ENCODE peak calls at places on chromosomes 12 and 14, in four cellular contexts. J is transverse colon, C is GM18507, M is neural progenitor cell. B is an unnamed sample.

GRCh38 chr12:64007853-64008252 is 163.4 kb downstream of the SRGAP1 start:
- DNase-seq in M (no peak), J (no peak), C (no peak), B (no peak)

GRCh38 chr12:96015672-96016071 is 19.5 kb upstream of the HAL start:
- DNase-seq in J (no peak), C (no peak), M (peak; percentile 36), B (peak; percentile 85)

GRCh38 chr12:21453312-21453852 is 15.9 kb downstream of the PYROXD1 start:
- DNase-seq in J (no peak), C (no peak), M (no peak), B (no peak)

GRCh38 chr14:72433511-72433910 is 460.4 kb downstream of the DPF3 start:
- DNase-seq in J (no peak), M (no peak), C (no peak), B (no peak)

GRCh38 chr12:121279507-121279915 is 17.0 kb downstream of the CAMKK2 start:
- DNase-seq in C (no peak), J (peak; percentile 23), M (no peak), B (peak; percentile 76)

GRCh38 chr14:70663707-70664179 is 22.0 kb downstream of the TTC9 start:
- DNase-seq in J (peak; percentile 26), C (no peak), M (no peak), B (no peak)

GRCh38 chr14:25231006-25231405 is 181.1 kb upstream of the STXBP6 start:
- DNase-seq in C (no peak), M (no peak), J (no peak), B (no peak)

GRCh38 chr14:100449225-100449987 is 126.3 kb downstream of the SLC25A47 start:
- DNase-seq in J (no peak), C (no peak), M (no peak), B (peak; percentile 45)

GRCh38 chr12:108649668-108650067 is 16.0 kb upstream of the SELPLG start:
- DNase-seq in C (no peak), M (no peak), J (no peak), B (peak; percentile 36)

GRCh38 chr12:58888131-58888783 is 32.0 kb downstream of the LRIG3 start:
- DNase-seq in M (no peak), J (no peak), C (no peak), B (no peak)

GRCh38 chr12:94134226-94134795 is 14.1 kb upstream of the PLXNC1 start:
- DNase-seq in C (no peak), M (peak; percentile 59), J (no peak), B (peak; percentile 58)

GRCh38 chr12:88579941-88580871 is at the start of gene KITLG:
- DNase-seq in C (no peak), J (peak; percentile 89), M (peak; percentile 93), B (peak; percentile 97)

GRCh38 chr14:69719501-69719951 is 47.4 kb upstream of the SRSF5 start:
- DNase-seq in J (peak; percentile 37), M (peak; percentile 55), C (no peak), B (peak; percentile 64)

GRCh38 chr12:94777936-94778335 is 127.6 kb upstream of the TMCC3 start:
- DNase-seq in M (no peak), C (no peak), J (no peak), B (no peak)

GRCh38 chr12:96502477-96502876 is 13.1 kb downstream of the CFAP54 start:
- DNase-seq in J (peak; percentile 27), M (no peak), C (no peak), B (no peak)

GRCh38 chr14:23056257-23056955 is 914 bp downstream of the CDH24 start:
- DNase-seq in M (peak; percentile 87), C (peak; percentile 66), J (peak; percentile 80), B (peak; percentile 94)

GRCh38 chr12:113299619-113300237 is 35.2 kb downstream of the SLC8B1 start:
- DNase-seq in C (no peak), M (peak; percentile 68), J (peak; percentile 30), B (peak; percentile 95)

GRCh38 chr12:915090-915489 is 34.4 kb downstream of the RAD52 start:
- DNase-seq in C (no peak), M (no peak), J (no peak), B (peak; percentile 65)

GRCh38 chr12:11944321-11944720 is 126.4 kb upstream of the BCL2L14 start:
- DNase-seq in C (no peak), M (no peak), J (no peak), B (no peak)

GRCh38 chr14:24198845-24199524 is 3.7 kb upstream of the TM9SF1 start:
- DNase-seq in C (no peak), J (no peak), M (no peak), B (no peak)

GRCh38 chr14:20986811-20987210 is 3.0 kb upstream of the METTL17 start:
- DNase-seq in M (no peak), J (no peak), C (no peak), B (no peak)

GRCh38 chr14:69043598-69044267 is 64.6 kb upstream of the ACTN1 start:
- DNase-seq in C (no peak), J (no peak), M (no peak), B (no peak)

GRCh38 chr14:104876251-104876699 is 11.2 kb downstream of the CEP170B start:
- DNase-seq in C (peak; percentile 55), M (peak; percentile 40), J (no peak), B (peak; percentile 95)

GRCh38 chr12:74903522-74903921 is 306.1 kb downstream of the KCNC2 start:
- DNase-seq in C (no peak), J (no peak), M (peak; percentile 61), B (peak; percentile 83)

GRCh38 chr14:79325557-79325956 is 885.7 kb downstream of the DIO2 start:
- DNase-seq in J (no peak), M (no peak), C (no peak), B (no peak)

GRCh38 chr14:100649173-100649519 is 61.9 kb upstream of the BEGAIN start:
- DNase-seq in J (no peak), C (no peak), M (no peak), B (no peak)

GRCh38 chr12:6563448-6564050 is 4.5 kb downstream of the NOP2 start:
- DNase-seq in M (peak; percentile 73), J (peak; percentile 72), C (no peak), B (peak; percentile 93)

GRCh38 chr12:45989277-45989856 is 1.0 kb downstream of the SCAF11 start:
- DNase-seq in J (no peak), M (no peak), C (no peak), B (no peak)

GRCh38 chr12:132078190-132078589 is 65.9 kb downstream of the DDX51 start:
- DNase-seq in M (no peak), J (no peak), C (no peak), B (no peak)

GRCh38 chr12:54033106-54033979 is 493 bp downstream of the HOXC5 start:
- DNase-seq in M (peak; percentile 56), J (no peak), C (no peak), B (peak; percentile 78)

GRCh38 chr12:15323530-15323929 is 1.2 kb downstream of the PTPRO start:
- DNase-seq in M (no peak), C (no peak), J (no peak), B (no peak)

GRCh38 chr14:59200214-59200613 is 11.7 kb downstream of the DAAM1 start:
- DNase-seq in C (no peak), J (no peak), M (no peak), B (no peak)

GRCh38 chr14:23601845-23602180 is 23.2 kb upstream of the JPH4 start:
- DNase-seq in C (no peak), J (no peak), M (no peak), B (no peak)

GRCh38 chr14:67269338-67270060 is 28.3 kb downstream of the PALS1 start:
- DNase-seq in J (no peak), M (peak; percentile 62), C (no peak), B (no peak)

GRCh38 chr12:2145433-2145832 is 92.6 kb downstream of the CACNA1C start:
- DNase-seq in C (no peak), J (no peak), M (no peak), B (no peak)

GRCh38 chr12:125193798-125194562 is 128.7 kb downstream of the AACS start:
- DNase-seq in M (peak; percentile 63), C (no peak), J (no peak), B (peak; percentile 83)

GRCh38 chr12:127108360-127109215 is 1158.4 kb upstream of the TMEM132C start:
- DNase-seq in C (peak; percentile 12), M (peak; percentile 74), J (peak; percentile 44), B (peak; percentile 92)

GRCh38 chr14:83548061-83548839 is 1981.7 kb upstream of the FLRT2 start:
- DNase-seq in C (no peak), J (no peak), M (peak; percentile 2), B (no peak)

GRCh38 chr14:40757376-40757775 is 849.3 kb upstream of the LRFN5 start:
- DNase-seq in M (no peak), C (no peak), J (no peak), B (no peak)